ENCODE peak calls at places on chromosomes 5 and 9, in four cellular contexts. W, U, P and H are unnamed samples.

GRCh38 chr9:18826248-18826647 is 206.8 kb downstream of the SAXO1 start:
- DNase-seq in W (peak), U (no peak), P (no peak), H (no peak)

GRCh38 chr9:105973811-105974407 is 279.6 kb downstream of the TMEM38B start:
- DNase-seq in W (no peak), U (no peak), P (peak), H (no peak)

GRCh38 chr5:123538670-123539459 is 26.9 kb downstream of the CSNK1G3 start:
- DNase-seq in W (no peak), U (no peak), P (no peak), H (no peak)

GRCh38 chr9:899440-900184 is 58.1 kb downstream of the DMRT1 start:
- DNase-seq in W (no peak), U (no peak), P (no peak), H (no peak)

GRCh38 chr5:68187268-68188055 is 28.1 kb upstream of the PIK3R1 start:
- DNase-seq in W (no peak), U (no peak), P (no peak), H (no peak)

GRCh38 chr9:131839281-131840084 is 99.6 kb upstream of the RAPGEF1 start:
- DNase-seq in W (no peak), U (peak), P (no peak), H (no peak)

GRCh38 chr9:89993678-89994630 is 389.1 kb downstream of the GADD45G start:
- DNase-seq in W (no peak), U (no peak), P (no peak), H (peak)

GRCh38 chr9:84343111-84343521 is 2.6 kb upstream of the SLC28A3 start:
- DNase-seq in W (no peak), U (no peak), P (peak), H (no peak)

GRCh38 chr5:150125334-150125733 is 30.3 kb downstream of the PDGFRB start:
- DNase-seq in W (no peak), U (no peak), P (no peak), H (no peak)

GRCh38 chr9:104984121-104984520 is 56.2 kb upstream of the ABCA1 start:
- DNase-seq in W (no peak), U (no peak), P (no peak), H (no peak)

GRCh38 chr5:141402553-141403328 is at the start of gene PCDHGA9:
- DNase-seq in W (peak), U (no peak), P (no peak), H (no peak)

GRCh38 chr9:87465791-87466190 is 31.9 kb upstream of the DAPK1 start:
- DNase-seq in W (no peak), U (no peak), P (no peak), H (no peak)

GRCh38 chr5:57711471-57711870 is 228.9 kb upstream of the ACTBL2 start:
- DNase-seq in W (no peak), U (no peak), P (no peak), H (no peak)

GRCh38 chr5:14305045-14305444 is 161.9 kb downstream of the TRIO start:
- DNase-seq in W (no peak), U (no peak), P (peak), H (peak)